ENCODE peak calls at places on chromosomes 11 and 22, in six cellular contexts. N is uterus, M is breast epithelium, W is sigmoid colon, T is body of pancreas, K is lower leg skin. Z is an unnamed sample.

GRCh38 chr11:62830904-62831519 is 839 bp downstream of the STX5 start:
- DNase-seq in M (no peak), T (peak; percentile 19), K (no peak), N (no peak), W (peak; percentile 70), Z (no peak)

GRCh38 chr11:18802381-18803257 is 11.0 kb upstream of the PTPN5 start:
- DNase-seq in N (no peak), K (no peak), T (peak; percentile 73), M (no peak), W (no peak), Z (peak; percentile 52)

GRCh38 chr11:11532574-11532973 is 89.2 kb downstream of the GALNT18 start:
- DNase-seq in K (no peak), T (no peak), W (no peak), N (no peak), M (no peak), Z (no peak)

GRCh38 chr11:10352911-10353550 is 48.2 kb downstream of the ADM start:
- DNase-seq in T (no peak), K (no peak), N (no peak), M (no peak), W (no peak), Z (no peak)

GRCh38 chr11:104609766-104610165 is 288.5 kb downstream of the CASP12 start:
- DNase-seq in K (no peak), N (no peak), M (no peak), W (no peak), T (no peak), Z (no peak)

GRCh38 chr11:58227956-58228615 is 632 bp downstream of the OR10Q1 start:
- DNase-seq in N (no peak), K (no peak), T (no peak), M (no peak), W (no peak), Z (no peak)

GRCh38 chr11:130555251-130555841 is 106.9 kb downstream of the ADAMTS15 start:
- DNase-seq in W (no peak), M (no peak), K (peak; percentile 90), N (no peak), T (peak; percentile 42), Z (peak; percentile 79)

GRCh38 chr22:16800358-16800757 is 24.9 kb downstream of the XKR3 start:
- DNase-seq in N (no peak), K (no peak), M (no peak), T (no peak), W (no peak), Z (no peak)

GRCh38 chr11:92811341-92811740 is 158.1 kb upstream of the MTNR1B start:
- DNase-seq in W (no peak), T (no peak), M (no peak), K (no peak), N (no peak), Z (no peak)

GRCh38 chr11:34809191-34810106 is 106.7 kb downstream of the APIP start:
- DNase-seq in M (no peak), W (no peak), K (no peak), T (no peak), N (no peak), Z (no peak)

GRCh38 chr11:119713361-119714040 is 15.5 kb downstream of the NECTIN1 start:
- DNase-seq in M (no peak), T (peak; percentile 50), K (no peak), N (no peak), W (no peak), Z (no peak)

GRCh38 chr11:20669833-20670684 is 673 bp downstream of the NELL1 start:
- DNase-seq in N (no peak), W (no peak), T (no peak), M (no peak), K (no peak), Z (no peak)

GRCh38 chr22:46561435-46561905 is 24.1 kb upstream of the CELSR1 start:
- DNase-seq in K (no peak), W (no peak), M (no peak), N (no peak), T (no peak), Z (no peak)

GRCh38 chr22:27883656-27884350 is 35.3 kb downstream of the PITPNB start:
- DNase-seq in K (no peak), M (no peak), W (no peak), N (no peak), T (no peak), Z (no peak)

GRCh38 chr11:120235024-120235628 is 4.8 kb upstream of the POU2F3 start:
- DNase-seq in K (peak; percentile 90), M (peak; percentile 72), T (peak; percentile 82), N (peak; percentile 54), W (no peak), Z (peak; percentile 84)

GRCh38 chr22:23279781-23280180 is 99.5 kb downstream of the BCR start:
- DNase-seq in T (no peak), N (no peak), W (no peak), K (peak; percentile 83), M (no peak), Z (no peak)

GRCh38 chr22:50705219-50705691 is 32.6 kb downstream of the SHANK3 start:
- DNase-seq in T (peak; percentile 57), W (peak; percentile 74), K (no peak), M (no peak), N (no peak), Z (peak; percentile 33)

GRCh38 chr22:30212363-30212995 is 34.1 kb downstream of the LIF start:
- DNase-seq in T (peak; percentile 92), N (peak; percentile 51), K (peak; percentile 95), M (peak; percentile 86), W (peak; percentile 82), Z (peak; percentile 87)

GRCh38 chr22:43451651-43452050 is 39.8 kb downstream of the MPPED1 start:
- DNase-seq in N (no peak), M (no peak), W (no peak), K (no peak), T (no peak), Z (no peak)

GRCh38 chr11:65833297-65834030 is at the start of gene SNX32:
- DNase-seq in K (peak; percentile 100), N (peak; percentile 95), W (peak; percentile 97), M (peak; percentile 95), T (peak; percentile 94), Z (peak; percentile 96)

GRCh38 chr11:65829459-65829858 is 4.3 kb upstream of the SNX32 start:
- DNase-seq in K (no peak), T (no peak), M (no peak), W (no peak), N (no peak), Z (no peak)

DNA sequence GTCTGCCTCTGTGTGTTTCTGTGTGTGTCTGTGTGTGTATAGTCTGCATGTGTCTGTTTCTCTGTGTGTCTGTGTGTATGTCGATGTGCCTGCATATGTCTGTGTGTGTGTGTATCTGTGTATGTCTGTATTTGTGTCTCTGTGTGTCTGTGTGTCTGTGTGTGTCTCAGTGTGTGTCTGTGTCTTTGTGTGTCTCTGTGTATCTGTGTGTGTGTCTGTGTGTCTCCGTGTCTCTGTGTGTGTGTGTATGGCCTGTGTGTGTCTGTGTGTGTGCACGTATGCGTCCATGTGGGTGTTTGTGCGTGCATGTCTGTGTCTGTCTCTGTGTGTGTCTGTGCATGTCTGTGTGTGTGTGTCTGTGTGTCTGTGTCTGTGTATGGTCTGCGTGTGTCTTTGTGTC is 439 bp downstream of the SNX32 start:
- DNase-seq in K (no peak), N (no peak), T (no peak), M (no peak), W (no peak), Z (no peak)
- H3K4me3 ChIP-seq in K (no peak overlapping the region), N (peak overlapping the region; percentile 47), T (no peak overlapping the region), M (peak overlapping the region; percentile 64), W (peak overlapping the region; percentile 65), Z (peak overlapping the region; percentile 73)

DNA sequence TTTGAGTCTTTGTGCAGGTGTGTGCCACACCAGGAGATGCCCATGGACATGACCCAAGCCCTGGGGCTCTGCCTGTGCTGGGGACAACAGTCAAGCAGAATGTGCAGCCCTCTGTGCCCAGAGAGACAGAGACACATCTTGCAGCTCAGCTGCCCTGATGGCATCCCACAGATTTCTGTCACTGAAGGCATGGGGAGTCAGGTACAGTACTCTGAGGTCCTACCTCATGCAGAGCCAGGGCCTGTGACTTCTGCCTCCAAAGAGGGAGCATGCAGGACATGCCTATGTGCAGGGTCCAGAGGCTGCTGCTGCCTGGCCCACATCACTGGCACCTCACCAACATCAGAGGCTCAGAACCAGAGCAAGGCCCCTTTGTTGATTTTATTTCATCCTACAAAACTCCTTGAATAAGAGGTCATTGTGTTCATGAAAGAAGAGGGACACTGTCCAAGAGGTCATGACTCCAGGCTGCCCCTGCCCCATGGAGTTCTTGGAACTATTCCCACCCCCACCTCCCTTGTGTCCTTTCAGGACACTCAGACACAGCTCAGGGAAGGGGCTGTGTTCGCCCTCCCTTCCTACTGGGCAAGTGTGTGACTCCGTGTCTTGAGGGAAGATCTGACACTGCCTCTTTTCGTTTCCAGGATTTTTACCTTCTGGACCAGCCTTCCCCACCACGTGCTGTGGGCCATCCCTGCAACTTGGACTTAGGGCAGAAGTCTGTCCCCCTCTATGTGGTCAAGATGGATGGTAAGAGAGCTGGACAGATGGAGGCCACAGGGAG is 62.3 kb downstream of the BTG4 start:
- DNase-seq in N (no peak), K (peak; percentile 74), M (no peak), W (no peak), T (no peak), Z (no peak)
- TF ChIP-seq POLR2A in N (no peak), K (no peak), M (no peak), W (no peak), T (no peak), Z (no peak)

DNA sequence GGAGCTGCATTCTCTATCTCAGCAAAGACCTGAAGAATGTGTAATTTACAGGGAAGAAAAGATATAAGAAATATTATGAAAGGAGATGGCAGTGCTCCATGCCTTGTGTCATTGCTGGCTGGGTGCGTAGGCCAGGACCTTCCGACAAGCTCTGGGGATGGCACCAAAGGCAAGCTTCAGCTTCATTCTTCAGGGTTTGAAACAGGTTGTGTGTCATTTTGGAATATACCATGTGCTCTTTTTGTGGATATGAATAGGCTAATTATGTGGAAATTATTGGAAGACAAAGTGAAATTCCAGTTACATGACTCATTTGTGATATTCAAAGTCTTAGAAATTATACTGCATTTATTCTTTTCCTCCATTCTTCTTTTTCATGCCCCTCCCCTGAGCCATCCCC is 5.7 kb upstream of the KIRREL3 start:
- DNase-seq in N (no peak), T (no peak), M (no peak), K (no peak), W (no peak), Z (no peak)
- H3K4me3 ChIP-seq in N (no peak overlapping the region), T (no peak overlapping the region), M (no peak overlapping the region), K (no peak overlapping the region), W (no peak overlapping the region), Z (no peak overlapping the region)

GRCh38 chr11:110856340-110856739 is 144.1 kb upstream of the ARHGAP20 start:
- DNase-seq in W (no peak), N (no peak), M (no peak), K (no peak), T (no peak), Z (no peak)
- TF ChIP-seq POLR2A in W (no peak), N (no peak), M (no peak), K (no peak), T (no peak), Z (no peak)

DNA sequence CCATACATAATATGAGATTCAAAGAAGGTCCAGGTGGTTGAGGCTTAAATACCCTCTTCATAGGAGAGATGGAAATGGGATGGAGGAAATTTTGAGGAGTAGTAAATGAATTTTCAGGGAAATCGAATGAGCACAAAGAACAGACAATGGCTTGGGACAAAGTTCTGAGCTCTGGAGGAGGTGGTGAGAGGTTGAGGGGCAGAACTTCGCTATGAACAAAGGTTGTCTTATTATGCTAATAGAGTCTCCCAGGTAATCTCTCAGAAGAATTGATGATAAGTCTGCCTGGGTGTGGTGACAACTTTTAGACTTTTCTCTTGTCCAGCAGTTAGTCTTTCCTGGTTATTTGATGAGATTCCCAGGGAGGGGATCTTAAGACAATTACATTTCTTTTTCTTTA is 326.2 kb downstream of the BUD13 start:
- DNase-seq in K (no peak), W (no peak), M (no peak), N (no peak), T (no peak), Z (no peak)
- H3K4me3 ChIP-seq in K (no peak overlapping the region), W (no peak overlapping the region), M (no peak overlapping the region), N (no peak overlapping the region), T (no peak overlapping the region), Z (no peak overlapping the region)

GRCh38 chr22:24535348-24535747 is 19.6 kb downstream of the GUCD1 start:
- DNase-seq in W (no peak), T (no peak), M (no peak), K (no peak), N (no peak), Z (no peak)
- TF ChIP-seq POLR2A in W (no peak), T (no peak), M (no peak), K (no peak), N (no peak), Z (no peak)

Z was measured in stomach.